ENCODE peak calls at places on chromosomes 5 and 9, in six cellular contexts. E is GM12864, L is AG09309, A is pancreas, S is spleen, Y is heart right ventricle. M is an unnamed sample.
A peak's percentile ranks its signal among the peaks of the same experiment; 100 is the strongest.

GRCh38 chr9:14308751-14309140 is 5.2 kb downstream of the NFIB start:
- DNase-seq in E (no peak), L (no peak), A (no peak), S (no peak), Y (no peak), M (no peak)

GRCh38 chr5:10445352-10445751 is 3.7 kb downstream of the ROPN1L start:
- DNase-seq in E (no peak), L (no peak), A (no peak), S (no peak), Y (no peak), M (no peak)

GRCh38 chr5:69078921-69079537 is 14.8 kb upstream of the SLC30A5 start:
- DNase-seq in E (no peak), L (no peak), A (peak; percentile 51), S (no peak), Y (no peak), M (no peak)

GRCh38 chr9:81687521-81688261 is 1.7 kb downstream of the TLE1 start:
- DNase-seq in E (no peak), L (no peak), A (peak; percentile 39), S (peak; percentile 89), Y (peak; percentile 51), M (peak; percentile 27)

GRCh38 chr9:92254401-92255337 is 38.8 kb downstream of the IARS1 start:
- DNase-seq in E (no peak), L (no peak), A (no peak), S (no peak), Y (no peak), M (no peak)

GRCh38 chr9:10876333-10876732 is 263.5 kb upstream of the PTPRD start:
- DNase-seq in E (no peak), L (no peak), A (no peak), S (no peak), Y (no peak), M (peak; percentile 60)

GRCh38 chr9:129275626-129276247 is 97.7 kb upstream of the IER5L start:
- DNase-seq in E (no peak), L (no peak), A (no peak), S (peak; percentile 37), Y (peak; percentile 2), M (peak; percentile 11)

GRCh38 chr5:14914603-14915277 is 43.2 kb upstream of the ANKH start:
- DNase-seq in E (no peak), L (peak; percentile 59), A (no peak), S (no peak), Y (no peak), M (peak; percentile 43)

DNA sequence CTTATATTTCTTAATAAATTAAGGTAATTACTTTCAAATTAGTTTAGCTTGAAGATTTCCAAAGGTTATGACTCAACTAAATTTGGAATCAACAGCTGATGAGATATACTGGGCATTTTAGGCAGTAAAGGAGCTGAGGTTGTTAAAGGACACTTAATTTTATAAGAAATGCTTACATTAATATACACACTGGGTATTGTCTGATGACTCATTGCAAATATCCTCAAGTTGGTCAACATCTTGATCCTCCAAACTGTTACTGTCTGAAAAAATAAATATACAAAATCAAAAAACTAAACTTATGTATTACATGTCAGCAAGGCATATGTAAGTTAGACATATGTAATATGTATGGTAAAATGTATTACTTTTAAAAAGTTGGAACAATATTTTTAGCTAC is 3.4 kb downstream of the GFM2 start:
- DNase-seq in E (no peak), L (no peak), A (no peak), S (no peak), Y (no peak), M (no peak)
- H3K4me3 ChIP-seq in E (no peak overlapping the region), L (no peak overlapping the region), A (no peak overlapping the region), S (no peak overlapping the region), Y (no peak overlapping the region), M (no peak overlapping the region)

GRCh38 chr9:123356851-123357747 is 1.1 kb downstream of the CRB2 start:
- DNase-seq in E (no peak), L (no peak), A (no peak), S (no peak), Y (no peak), M (no peak)
- TF ChIP-seq CTCF in E (no peak), L (no peak), A (no peak), S (no peak), Y (no peak), M (no peak)

GRCh38 chr5:177455036-177455660 is 8.5 kb downstream of the PRR7 start:
- DNase-seq in E (peak; percentile 59), L (no peak), A (peak; percentile 86), S (peak; percentile 98), Y (peak; percentile 78), M (peak; percentile 63)

GRCh38 chr5:177452688-177453638 is 6.3 kb downstream of the PRR7 start:
- DNase-seq in E (no peak), L (no peak), A (no peak), S (peak; percentile 79), Y (no peak), M (no peak)

GRCh38 chr5:177454397-177455035 is 7.9 kb downstream of the PRR7 start:
- DNase-seq in E (peak; percentile 65), L (no peak), A (peak; percentile 89), S (peak; percentile 99), Y (peak; percentile 91), M (peak; percentile 87)

GRCh38 chr5:177455661-177456590 is 9.3 kb downstream of the PRR7 start:
- DNase-seq in E (peak; percentile 67), L (no peak), A (peak; percentile 89), S (peak; percentile 98), Y (peak; percentile 93), M (peak; percentile 90)

GRCh38 chr5:177453852-177454396 is 7.3 kb downstream of the PRR7 start:
- DNase-seq in E (no peak), L (no peak), A (no peak), S (no peak), Y (no peak), M (no peak)
- H3K4me3 ChIP-seq in E (peak overlapping the region; percentile 76), L (peak overlapping the region; percentile 33), A (peak overlapping the region; percentile 69), S (peak overlapping the region; percentile 73), Y (peak overlapping the region; percentile 64), M (peak overlapping the region; percentile 39)

GRCh38 chr5:172052454-172053236 is 46.2 kb upstream of the FBXW11 start:
- DNase-seq in E (no peak), L (peak; percentile 53), A (no peak), S (no peak), Y (peak; percentile 80), M (peak; percentile 92)
- TF ChIP-seq CTCF in E (no peak), L (peak; percentile 50), A (no peak), S (no peak), Y (peak; percentile 50), M (peak; percentile 67)

DNA sequence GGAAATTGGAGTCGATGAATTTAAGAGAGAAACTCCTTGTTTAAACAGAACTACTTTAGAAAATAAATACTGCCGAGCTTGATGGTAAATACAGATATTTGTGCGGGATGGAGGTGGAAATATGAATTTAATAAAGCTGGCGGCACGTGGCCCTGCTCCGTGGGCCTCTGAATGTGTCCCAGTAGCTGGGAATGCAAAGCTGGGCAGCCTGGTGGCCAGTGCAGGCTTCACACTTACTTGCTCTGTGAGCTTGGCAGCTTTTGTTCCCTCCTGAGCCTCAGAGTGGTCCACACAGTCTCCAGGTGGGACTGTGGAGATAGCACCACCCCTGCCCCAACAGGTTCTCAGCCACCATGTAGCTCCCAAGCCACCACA is 45.9 kb downstream of the BARX1 start:
- DNase-seq in E (no peak), L (no peak), A (no peak), S (peak; percentile 31), Y (no peak), M (no peak)
- H3K4me3 ChIP-seq in E (no peak overlapping the region), L (no peak overlapping the region), A (no peak overlapping the region), S (no peak overlapping the region), Y (no peak overlapping the region), M (no peak overlapping the region)

DNA sequence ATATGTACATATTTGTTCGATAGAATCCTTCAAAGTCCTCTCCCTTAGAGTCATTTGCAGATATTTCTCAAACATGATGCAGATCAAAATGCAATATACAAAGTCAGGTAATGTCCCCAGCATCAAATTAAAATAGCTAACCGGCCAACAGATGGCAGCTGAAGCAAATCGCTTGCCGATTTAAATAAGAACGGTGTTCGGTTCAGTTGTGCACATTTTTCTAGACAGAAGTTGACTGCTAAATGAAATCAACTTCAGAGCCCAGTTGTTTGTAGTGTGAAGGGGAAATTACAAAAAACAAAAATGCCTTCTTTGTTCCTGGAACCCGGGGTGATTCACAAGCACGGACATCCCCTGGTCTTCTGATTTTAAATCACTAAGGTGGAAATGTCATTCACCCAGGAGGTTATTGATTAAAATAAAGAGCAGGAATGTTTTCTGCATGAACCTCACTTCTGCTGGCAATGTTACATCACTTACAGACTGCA is 219.2 kb downstream of the EBF1 start:
- DNase-seq in E (no peak), L (no peak), A (no peak), S (no peak), Y (no peak), M (peak; percentile 16)
- TF ChIP-seq CTCF in E (no peak), L (no peak), A (no peak), S (no peak), Y (peak; percentile 34), M (no peak)

GRCh38 chr9:99184427-99185327 is 37.1 kb downstream of the ALG2 start:
- DNase-seq in E (peak; percentile 83), L (peak; percentile 67), A (peak; percentile 77), S (peak; percentile 90), Y (peak; percentile 89), M (peak; percentile 95)
- H3K4me3 ChIP-seq in E (no peak overlapping the region), L (no peak overlapping the region), A (peak overlapping the region; percentile 22), S (peak overlapping the region; percentile 12), Y (peak overlapping the region; percentile 31), M (peak overlapping the region; percentile 18)

GRCh38 chr5:80492741-80493140 is 4.8 kb downstream of the FAM151B start:
- DNase-seq in E (no peak), L (no peak), A (no peak), S (no peak), Y (no peak), M (no peak)

GRCh38 chr5:80483636-80484232 is 4.2 kb upstream of the FAM151B start:
- DNase-seq in E (no peak), L (no peak), A (no peak), S (no peak), Y (no peak), M (no peak)

GRCh38 chr5:80487444-80487828 is 464 bp upstream of the FAM151B start:
- DNase-seq in E (no peak), L (no peak), A (peak; percentile 7), S (peak; percentile 58), Y (no peak), M (no peak)

GRCh38 chr5:80491296-80491695 is 3.4 kb downstream of the FAM151B start:
- DNase-seq in E (no peak), L (no peak), A (no peak), S (no peak), Y (no peak), M (no peak)

DNA sequence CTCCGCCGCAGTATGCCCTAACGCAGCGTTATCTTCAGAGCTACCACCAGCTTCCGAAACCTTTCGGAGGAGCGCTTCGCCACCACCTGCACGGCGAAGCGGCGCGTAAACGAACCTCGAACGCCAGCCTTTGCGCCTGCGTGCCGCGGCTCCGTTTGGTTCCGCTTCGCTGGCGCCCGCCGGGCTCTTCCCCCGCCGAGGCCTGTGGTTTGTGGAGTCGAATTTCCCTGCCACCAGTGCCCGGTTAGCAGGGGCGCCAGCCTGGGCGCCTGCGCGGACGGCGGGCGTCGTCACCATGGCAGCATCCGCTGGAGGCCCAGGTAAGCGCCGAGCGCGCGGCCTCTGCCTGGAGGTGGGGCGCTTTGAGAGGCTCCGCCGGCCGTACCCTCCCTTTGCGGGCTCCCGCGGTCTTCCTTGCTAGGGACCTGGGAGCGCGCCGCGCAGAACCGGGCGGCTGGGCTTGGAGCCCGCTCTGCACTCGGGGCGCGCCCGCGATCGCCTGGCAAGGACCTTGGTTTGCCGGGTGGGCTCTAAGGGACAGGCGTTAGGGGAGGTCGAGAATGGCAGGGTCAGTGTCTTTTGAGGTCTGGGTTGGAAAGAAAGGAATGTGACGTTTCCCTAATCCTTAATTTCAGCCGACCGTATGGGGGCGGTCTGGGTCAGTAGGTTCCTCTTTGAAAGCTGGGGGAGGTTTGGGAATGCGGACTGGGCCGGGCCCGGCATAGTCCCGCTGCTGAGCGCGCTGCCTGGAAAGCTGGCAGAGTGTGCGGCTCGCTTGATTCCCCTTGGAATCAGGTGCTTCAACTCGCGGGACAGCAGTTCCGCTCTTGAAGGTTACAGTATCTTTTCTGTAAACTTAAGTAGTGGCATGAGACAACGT is at the start of gene FAM151B:
- DNase-seq in E (peak; percentile 47), L (peak; percentile 68), A (peak; percentile 97), S (peak; percentile 94), Y (peak; percentile 72), M (peak; percentile 88)
- TF ChIP-seq CTCF in E (no peak), L (peak; percentile 19), A (no peak), S (no peak), Y (peak; percentile 52), M (peak; percentile 21)

M was measured in fibroblast of pulmonary artery.